ENCODE peak calls at places on chromosomes 6 and 20, in nine cellular contexts. P, C, V, Q, J, A, W, Y and E are unnamed samples.

GRCh38 chr6:10824297-10824696 is 14.0 kb downstream of the MAK start:
- DNase-seq in P (no peak), C (no peak), V (no peak), Q (no peak), J (no peak), A (no peak), W (no peak), Y (no peak), E (no peak)

GRCh38 chr20:8718214-8718613 is 350.7 kb upstream of the PLCB4 start:
- DNase-seq in P (no peak), C (no peak), V (no peak), Q (no peak), J (no peak), A (peak; percentile 11), W (no peak), Y (no peak), E (no peak)

GRCh38 chr20:4449977-4450715 is 271.6 kb upstream of the PRND start:
- DNase-seq in P (no peak), C (no peak), V (no peak), Q (no peak), J (no peak), A (no peak), W (no peak), Y (no peak), E (no peak)

GRCh38 chr6:159899994-159900745 is 9.4 kb downstream of the MAS1 start:
- DNase-seq in P (peak; percentile 83), C (peak; percentile 77), V (no peak), Q (no peak), J (no peak), A (no peak), W (no peak), Y (no peak), E (no peak)

GRCh38 chr6:167137881-167138280 is 15.0 kb downstream of the CCR6 start:
- DNase-seq in P (no peak), C (no peak), V (no peak), Q (no peak), J (no peak), A (no peak), W (no peak), Y (no peak), E (peak; percentile 15)

GRCh38 chr6:86856937-86857563 is 80.3 kb upstream of the HTR1E start:
- DNase-seq in P (peak; percentile 16), C (peak; percentile 48), V (no peak), Q (no peak), J (no peak), A (peak; percentile 23), W (no peak), Y (no peak), E (peak; percentile 7)

GRCh38 chr6:128491041-128491642 is 29.3 kb downstream of the PTPRK start:
- DNase-seq in P (no peak), C (no peak), V (no peak), Q (no peak), J (no peak), A (no peak), W (no peak), Y (no peak), E (no peak)

GRCh38 chr6:29762781-29763214 is 39.6 kb downstream of the HLA-F start:
- DNase-seq in P (peak; percentile 15), C (no peak), V (no peak), Q (no peak), J (no peak), A (no peak), W (no peak), Y (no peak), E (no peak)

GRCh38 chr6:32967151-32968091 is 973 bp upstream of the BRD2 start:
- DNase-seq in P (no peak), C (no peak), V (no peak), Q (no peak), J (no peak), A (peak; percentile 88), W (no peak), Y (no peak), E (peak; percentile 67)

GRCh38 chr6:43972179-43972914 is 154.9 kb downstream of the MRPL14 start:
- DNase-seq in P (no peak), C (peak; percentile 28), V (no peak), Q (no peak), J (no peak), A (no peak), W (no peak), Y (no peak), E (no peak)

GRCh38 chr20:59831901-59832240 is 101.6 kb downstream of the SYCP2 start:
- DNase-seq in P (peak; percentile 17), C (no peak), V (no peak), Q (no peak), J (no peak), A (no peak), W (no peak), Y (no peak), E (no peak)

GRCh38 chr20:51456511-51457280 is 85.8 kb downstream of the NFATC2 start:
- DNase-seq in P (peak; percentile 97), C (peak; percentile 97), V (no peak), Q (no peak), J (no peak), A (peak; percentile 69), W (no peak), Y (no peak), E (peak; percentile 63)

GRCh38 chr6:158452191-158452590 is 107.7 kb upstream of the TMEM181 start:
- DNase-seq in P (no peak), C (no peak), V (no peak), Q (no peak), J (no peak), A (no peak), W (no peak), Y (no peak), E (no peak)

GRCh38 chr20:35297153-35297552 is 4.9 kb upstream of the FAM83C start:
- DNase-seq in P (peak; percentile 65), C (no peak), V (no peak), Q (no peak), J (no peak), A (peak; percentile 16), W (no peak), Y (no peak), E (no peak)

GRCh38 chr20:32017711-32018251 is 7.5 kb downstream of the CCM2L start:
- DNase-seq in P (no peak), C (no peak), V (peak; percentile 53), Q (peak; percentile 37), J (peak; percentile 41), A (peak; percentile 99), W (peak; percentile 51), Y (peak; percentile 40), E (peak; percentile 91)

GRCh38 chr6:67506352-67506751 is 1128.7 kb upstream of the ADGRB3 start:
- DNase-seq in P (no peak), C (no peak), V (no peak), Q (no peak), J (no peak), A (no peak), W (no peak), Y (no peak), E (no peak)

GRCh38 chr6:7469696-7470095 is 71.8 kb upstream of the DSP start:
- DNase-seq in P (no peak), C (no peak), V (no peak), Q (no peak), J (no peak), A (no peak), W (no peak), Y (no peak), E (no peak)

GRCh38 chr6:79385333-79385732 is 150.9 kb upstream of the HMGN3 start:
- DNase-seq in P (no peak), C (no peak), V (no peak), Q (no peak), J (no peak), A (peak; percentile 48), W (no peak), Y (no peak), E (no peak)